ENCODE peak calls at places on chromosomes 2 and 18, in six cellular contexts. F is psoas muscle; S is mesendoderm; U is CD8-positive, alpha-beta T cell; L is PC-9; N is Peyer's patch. R is an unnamed sample.

GRCh38 chr2:30679416-30680088 is 127.7 kb downstream of the CAPN13 start:
- DNase-seq in N (no peak), F (no peak), U (no peak), S (peak; percentile 73), L (no peak), R (no peak)

GRCh38 chr2:20145497-20146193 is 79.3 kb downstream of the SDC1 start:
- DNase-seq in S (peak; percentile 59), L (peak; percentile 33), F (no peak), U (no peak), N (no peak), R (no peak)

GRCh38 chr2:167783266-167784070 is 463.9 kb downstream of the STK39 start:
- DNase-seq in S (peak; percentile 56), U (no peak), F (peak; percentile 58), L (no peak), N (no peak), R (peak; percentile 31)

GRCh38 chr2:229835601-229836283 is 86.1 kb downstream of the TRIP12 start:
- DNase-seq in L (no peak), U (no peak), F (no peak), S (no peak), N (no peak), R (no peak)

GRCh38 chr2:111918383-111918806 is 20.0 kb downstream of the MERTK start:
- DNase-seq in F (no peak), U (no peak), N (no peak), L (no peak), S (no peak), R (no peak)

GRCh38 chr2:149861034-149861433 is 273.5 kb upstream of the MMADHC start:
- DNase-seq in S (no peak), U (no peak), L (no peak), N (no peak), F (no peak), R (no peak)

GRCh38 chr2:168198476-168199192 is 48.8 kb downstream of the STK39 start:
- DNase-seq in L (no peak), U (no peak), N (no peak), F (no peak), S (no peak), R (no peak)

GRCh38 chr18:80203243-80203642 is 44.1 kb downstream of the PARD6G start:
- DNase-seq in L (no peak), N (no peak), F (no peak), S (no peak), U (no peak), R (no peak)

GRCh38 chr18:24878289-24878688 is 417.9 kb downstream of the HRH4 start:
- DNase-seq in F (no peak), L (no peak), S (peak; percentile 52), N (no peak), U (no peak), R (no peak)

GRCh38 chr2:109736177-109736827 is 57.8 kb upstream of the RGPD5 start:
- DNase-seq in U (no peak), F (no peak), N (no peak), S (peak; percentile 61), L (peak; percentile 55), R (no peak)

GRCh38 chr18:74175658-74176057 is 27.3 kb downstream of the TIMM21 start:
- DNase-seq in S (no peak), F (no peak), L (no peak), U (no peak), N (no peak), R (no peak)

GRCh38 chr2:125679903-125680302 is 976.1 kb upstream of the GYPC start:
- DNase-seq in U (no peak), N (no peak), L (no peak), S (peak; percentile 13), F (no peak), R (no peak)

GRCh38 chr2:68832161-68832869 is 38.9 kb downstream of the BMP10 start:
- DNase-seq in N (peak; percentile 68), F (peak; percentile 66), L (peak; percentile 17), U (no peak), S (no peak), R (peak; percentile 31)

GRCh38 chr2:2291500-2292260 is 39.4 kb downstream of the MYT1L start:
- DNase-seq in U (no peak), F (no peak), N (no peak), S (peak; percentile 65), L (no peak), R (no peak)

GRCh38 chr2:200814917-200815316 is 3.2 kb downstream of the BZW1 start:
- DNase-seq in F (no peak), L (no peak), S (no peak), N (no peak), U (no peak), R (peak; percentile 64)

GRCh38 chr2:121080013-121080772 is 204.8 kb downstream of the TFCP2L1 start:
- DNase-seq in U (peak; percentile 19), N (no peak), L (peak; percentile 73), F (no peak), S (peak; percentile 81), R (no peak)

GRCh38 chr18:48059363-48060109 is 129.1 kb upstream of the SMAD2 start:
- DNase-seq in S (peak; percentile 44), F (no peak), L (no peak), U (no peak), N (no peak), R (no peak)

GRCh38 chr2:9189901-9190300 is 16.7 kb upstream of the ASAP2 start:
- DNase-seq in N (no peak), L (no peak), F (no peak), U (no peak), S (no peak), R (no peak)

GRCh38 chr2:55157474-55157884 is 74.6 kb downstream of the CLHC1 start:
- DNase-seq in N (no peak), U (no peak), L (no peak), F (no peak), S (peak; percentile 70), R (no peak)

GRCh38 chr18:28175047-28175929 is 1.6 kb downstream of the CDH2 start:
- DNase-seq in S (peak; percentile 69), L (no peak), U (no peak), N (no peak), F (no peak), R (no peak)

GRCh38 chr2:157497603-157498314 is 53.9 kb upstream of the CYTIP start:
- DNase-seq in L (no peak), U (no peak), F (no peak), S (peak; percentile 55), N (no peak), R (no peak)

GRCh38 chr2:18301421-18302139 is 258.9 kb downstream of the RDH14 start:
- DNase-seq in L (no peak), U (no peak), F (no peak), S (no peak), N (no peak), R (no peak)

GRCh38 chr2:105417789-105418475 is 19.1 kb upstream of the FHL2 start:
- DNase-seq in U (no peak), L (no peak), N (no peak), F (no peak), S (no peak), R (no peak)

GRCh38 chr2:158772306-158773078 is 22.6 kb upstream of the DAPL1 start:
- DNase-seq in S (no peak), U (no peak), L (no peak), N (no peak), F (no peak), R (peak; percentile 24)

GRCh38 chr2:38620282-38620977 is 17.7 kb upstream of the HNRNPLL start:
- DNase-seq in N (no peak), F (no peak), S (no peak), L (no peak), U (no peak), R (no peak)

GRCh38 chr2:156719036-156719435 is 282.9 kb downstream of the GPD2 start:
- DNase-seq in N (no peak), S (no peak), F (no peak), L (no peak), U (no peak), R (no peak)

GRCh38 chr18:63298393-63299015 is 21.1 kb downstream of the BCL2 start:
- DNase-seq in L (no peak), N (no peak), F (no peak), S (peak; percentile 29), U (peak; percentile 27), R (no peak)

GRCh38 chr2:197312186-197312585 is 1.6 kb upstream of the ANKRD44 start:
- DNase-seq in L (no peak), F (no peak), S (no peak), U (no peak), N (no peak), R (no peak)

GRCh38 chr2:180979086-180979934 is 1.1 kb upstream of the UBE2E3 start:
- DNase-seq in F (no peak), U (no peak), S (peak; percentile 64), L (peak; percentile 75), N (no peak), R (no peak)

GRCh38 chr2:11395971-11396689 is 51.7 kb upstream of the ROCK2 start:
- DNase-seq in F (no peak), U (no peak), S (no peak), N (no peak), L (no peak), R (no peak)
- H3K27ac ChIP-seq in F (no peak overlapping the region), U (no peak overlapping the region), S (no peak overlapping the region), N (no peak overlapping the region), L (no peak overlapping the region), R (no peak overlapping the region)

DNA sequence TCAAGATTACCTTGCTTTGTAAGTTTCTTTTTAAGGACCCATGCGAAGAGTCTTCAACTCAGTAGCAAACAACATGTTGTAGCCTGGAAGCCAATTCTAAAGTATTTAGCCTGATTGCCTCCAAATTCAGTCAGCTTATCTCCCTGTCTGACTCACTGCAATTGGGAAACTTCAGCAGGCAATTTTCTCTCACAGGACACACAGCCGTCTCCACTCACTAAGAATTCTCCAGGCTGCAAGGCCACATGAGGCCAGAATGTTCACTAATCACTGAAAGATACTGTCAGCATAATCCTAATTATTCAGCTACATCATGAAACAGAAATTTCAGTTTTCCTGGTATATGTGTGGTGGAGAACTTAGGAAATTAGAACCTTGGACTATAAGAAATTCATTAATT is 78.1 kb upstream of the PDE1A start:
- DNase-seq in N (no peak), U (no peak), L (no peak), F (no peak), S (peak; percentile 60), R (no peak)
- H3K27ac ChIP-seq in N (no peak overlapping the region), U (no peak overlapping the region), L (no peak overlapping the region), F (no peak overlapping the region), S (no peak overlapping the region), R (no peak overlapping the region)

DNA sequence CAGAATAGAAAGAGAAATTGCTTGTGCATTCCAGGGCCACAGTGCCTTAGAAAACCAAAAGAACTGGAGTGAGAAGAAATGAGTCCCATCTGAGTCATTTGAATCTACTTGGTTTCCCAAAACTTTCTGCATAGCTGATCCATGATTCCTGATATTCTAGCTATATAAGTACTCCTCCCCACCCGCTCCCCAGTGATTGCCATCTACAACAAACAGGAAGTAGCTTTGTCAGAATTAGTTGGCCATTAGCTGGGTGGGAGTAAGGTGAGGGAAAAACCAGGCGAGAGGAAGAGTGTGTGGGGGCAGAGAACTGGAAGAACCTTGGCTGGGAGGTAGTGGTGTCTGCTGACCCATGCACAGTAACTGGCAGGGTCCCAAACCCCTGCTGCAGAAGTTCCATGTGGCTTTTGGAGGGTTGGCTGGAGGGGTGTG is 122.1 kb downstream of the ACAA2 start:
- DNase-seq in U (no peak), F (no peak), S (no peak), L (peak; percentile 17), N (no peak), R (no peak)
- H3K27ac ChIP-seq in U (no peak overlapping the region), F (no peak overlapping the region), S (no peak overlapping the region), L (peak overlapping the region; percentile 94), N (no peak overlapping the region), R (no peak overlapping the region)

DNA sequence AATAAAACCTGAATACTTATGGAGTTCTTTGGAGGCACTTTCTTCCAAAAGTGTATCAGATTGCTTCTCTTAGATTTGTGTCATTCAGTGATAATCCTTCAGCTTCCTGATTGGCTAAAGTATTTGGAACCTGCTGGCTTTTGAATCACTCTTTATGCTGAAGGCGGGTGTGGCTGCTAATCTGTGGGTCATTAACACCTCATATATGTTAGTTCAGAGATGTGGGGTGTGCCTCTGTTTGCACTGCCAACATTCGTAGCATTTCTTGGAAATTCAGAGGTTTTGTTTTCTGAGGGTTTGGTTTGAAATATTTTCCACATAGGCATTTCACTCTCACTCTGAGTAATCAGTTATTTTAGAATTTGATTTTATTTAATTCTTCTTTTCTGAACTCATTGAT is 1604.5 kb upstream of the ACVR2A start:
- DNase-seq in F (no peak), N (no peak), U (no peak), L (no peak), S (peak; percentile 79), R (no peak)
- H3K27ac ChIP-seq in F (no peak overlapping the region), N (no peak overlapping the region), U (no peak overlapping the region), L (no peak overlapping the region), S (no peak overlapping the region), R (no peak overlapping the region)